ENCODE peak calls at places on chromosomes 16 and 17, in eight cellular contexts. Y is pancreas, H is A549, G is lung, R is MM.1S, W is heart right ventricle, Q is fibroblast of lung, D is left ventricle myocardium inferior. E is an unnamed sample.

GRCh38 chr17:6479626-6480324 is 35.5 kb downstream of the PIMREG start:
- DNase-seq in W (no peak), Y (no peak), R (no peak), G (no peak), Q (no peak), D (no peak), H (no peak), E (no peak)

GRCh38 chr16:81446318-81447275 is 2.0 kb downstream of the CMIP start:
- DNase-seq in W (no peak), D (no peak), Y (no peak), H (peak; percentile 79), G (no peak), R (no peak), Q (peak; percentile 60), E (no peak)

GRCh38 chr16:83602797-83603735 is 204.7 kb upstream of the HSBP1 start:
- DNase-seq in H (no peak), W (no peak), G (no peak), Q (no peak), D (no peak), R (no peak), Y (no peak), E (no peak)

GRCh38 chr17:74430706-74431567 is 951 bp upstream of the GPRC5C start:
- DNase-seq in W (peak; percentile 86), R (no peak), D (peak; percentile 83), Y (peak; percentile 96), H (peak; percentile 97), Q (peak; percentile 86), G (peak; percentile 86), E (peak; percentile 81)

GRCh38 chr16:23357761-23358290 is 55.7 kb downstream of the SCNN1B start:
- DNase-seq in D (no peak), W (no peak), H (no peak), R (no peak), Q (no peak), Y (peak; percentile 34), G (no peak), E (no peak)

GRCh38 chr17:34370997-34371395 is 8.0 kb upstream of the CCL1 start:
- DNase-seq in Y (no peak), Q (no peak), D (no peak), H (no peak), R (peak; percentile 89), G (no peak), W (no peak), E (no peak)

GRCh38 chr17:60311936-60312335 is 80.0 kb downstream of the USP32 start:
- DNase-seq in Q (peak; percentile 84), D (no peak), H (no peak), Y (no peak), W (no peak), G (no peak), R (no peak), E (no peak)

GRCh38 chr16:73735018-73735417 is 561.6 kb upstream of the PSMD7 start:
- DNase-seq in D (no peak), W (no peak), R (no peak), H (no peak), G (no peak), Y (no peak), Q (peak; percentile 58), E (no peak)

GRCh38 chr17:70552230-70552981 is 383.1 kb downstream of the KCNJ2 start:
- DNase-seq in H (peak; percentile 26), Y (no peak), R (peak; percentile 45), W (peak; percentile 8), D (no peak), Q (peak; percentile 35), G (no peak), E (no peak)

GRCh38 chr17:65355246-65355645 is 206.2 kb downstream of the AXIN2 start:
- DNase-seq in H (no peak), G (no peak), Y (no peak), R (no peak), D (no peak), W (no peak), Q (peak; percentile 11), E (no peak)

GRCh38 chr17:38910325-38910724 is 15.1 kb upstream of the LASP1NB start:
- DNase-seq in Y (no peak), D (no peak), R (no peak), H (no peak), W (no peak), Q (no peak), G (no peak), E (no peak)

GRCh38 chr16:83952940-83953795 is at the start of gene OSGIN1:
- DNase-seq in Y (peak; percentile 91), Q (peak; percentile 92), R (peak; percentile 67), D (peak; percentile 94), W (peak; percentile 94), H (peak; percentile 90), G (peak; percentile 94), E (peak; percentile 98)

GRCh38 chr16:86067516-86067915 is 168.6 kb downstream of the IRF8 start:
- DNase-seq in D (no peak), Q (no peak), H (no peak), Y (no peak), R (no peak), W (no peak), G (no peak), E (no peak)

GRCh38 chr17:52024296-52024870 is 134.1 kb downstream of the CA10 start:
- DNase-seq in G (no peak), Y (no peak), D (no peak), Q (peak; percentile 32), W (no peak), R (no peak), H (no peak), E (no peak)

GRCh38 chr17:9064311-9064834 is 43.1 kb downstream of the NTN1 start:
- DNase-seq in W (no peak), H (no peak), G (no peak), Q (no peak), Y (no peak), D (no peak), R (no peak), E (no peak)

GRCh38 chr16:24430937-24431760 is 108.2 kb upstream of the RBBP6 start:
- DNase-seq in Y (no peak), W (no peak), G (no peak), H (peak; percentile 35), D (no peak), Q (peak; percentile 1), R (no peak), E (no peak)

GRCh38 chr17:9557846-9558245 is 17.8 kb downstream of the STX8 start:
- DNase-seq in R (no peak), Q (no peak), G (no peak), Y (no peak), D (no peak), H (no peak), W (no peak), E (no peak)

DNA sequence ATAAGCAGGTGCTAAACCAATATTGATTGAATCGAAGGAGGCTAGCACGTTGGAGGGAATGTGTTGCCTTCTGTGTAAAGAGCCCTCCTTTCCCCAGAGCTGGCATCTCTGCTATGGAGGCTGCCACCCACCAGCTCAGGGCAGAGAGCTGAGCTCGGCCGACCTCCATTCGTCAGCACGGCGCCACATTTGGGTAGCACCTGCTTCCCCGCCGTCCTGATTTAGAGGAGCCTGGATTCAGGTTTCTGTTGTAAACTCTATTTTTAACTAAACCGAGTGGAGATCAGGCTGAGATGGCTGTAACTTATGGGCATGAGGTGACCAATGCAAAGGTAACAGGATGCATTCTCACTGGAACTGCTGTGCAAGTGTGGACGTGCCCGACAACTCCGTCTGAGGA is 172.5 kb downstream of the CCDC182 start:
- DNase-seq in W (no peak), Y (no peak), R (no peak), G (no peak), D (no peak), H (no peak), Q (no peak), E (no peak)
- H3K4me1 ChIP-seq in W (peaks cover 3% of the 10 kb centered on the region), Y (no peaks in the 10 kb centered on the region), R (no peaks in the 10 kb centered on the region), G (no peaks in the 10 kb centered on the region), D (peaks cover 45% of the 10 kb centered on the region), H (peaks cover 3% of the 10 kb centered on the region), Q (no peaks in the 10 kb centered on the region), E (peaks cover 37% of the 10 kb centered on the region)

GRCh38 chr17:79931517-79932309 is 92.5 kb upstream of the CBX4 start:
- DNase-seq in Q (peak; percentile 41), H (no peak), D (no peak), W (no peak), R (no peak), G (no peak), Y (no peak), E (no peak)
- H3K4me1 ChIP-seq in Q (no peaks in the 10 kb centered on the region), H (peaks cover 65% of the 10 kb centered on the region), D (peaks cover 14% of the 10 kb centered on the region), W (peaks cover 3% of the 10 kb centered on the region), R (no peaks in the 10 kb centered on the region), G (peaks cover 7% of the 10 kb centered on the region), Y (peaks cover 4% of the 10 kb centered on the region), E (peaks cover 5% of the 10 kb centered on the region)

DNA sequence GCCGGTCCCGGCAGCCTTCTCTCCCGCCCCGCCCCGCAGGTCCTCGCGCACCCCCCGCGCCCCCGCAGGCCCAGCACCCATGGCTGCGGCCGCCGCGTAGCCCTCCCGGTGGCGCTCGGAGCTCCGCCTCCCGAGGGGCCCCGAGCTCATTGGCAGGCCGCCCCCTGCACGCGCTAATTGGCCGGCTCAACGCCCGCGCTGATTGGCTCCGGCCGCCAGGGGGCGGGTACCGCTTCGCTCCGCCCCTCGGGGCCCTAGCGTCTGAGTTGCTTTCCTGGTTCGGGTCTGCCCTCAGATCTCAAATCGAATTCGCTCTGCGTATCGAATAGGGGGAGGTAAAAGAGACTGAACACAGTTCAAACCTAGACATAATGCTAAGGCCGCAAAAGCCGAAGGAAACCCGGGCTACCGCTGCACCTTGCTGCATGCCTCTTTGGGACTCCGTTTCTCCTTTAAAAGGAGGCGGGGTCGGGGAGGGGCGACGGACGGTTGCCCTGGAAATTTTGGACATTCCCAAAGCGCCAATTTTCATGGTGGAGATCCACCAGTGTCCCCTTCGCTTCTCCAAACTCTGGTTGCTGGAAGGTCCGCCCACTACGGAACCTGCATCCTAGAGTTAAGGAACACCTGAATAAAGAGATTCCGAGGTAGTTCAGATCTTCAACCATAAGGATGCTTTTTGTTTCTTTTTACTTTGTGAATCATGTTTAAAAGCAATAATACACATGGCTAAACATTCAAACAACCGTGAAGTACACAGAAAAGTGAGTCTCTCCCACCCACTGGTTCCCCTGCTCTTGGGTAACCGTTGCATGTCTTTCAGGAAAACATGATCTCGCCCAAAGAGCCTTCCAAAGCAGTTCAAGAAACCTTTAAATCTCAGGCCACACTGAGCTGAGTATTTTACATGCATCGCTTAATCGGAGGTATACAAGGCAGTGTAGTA is at the start of gene DEXI:
- DNase-seq in H (peak; percentile 98), Q (peak; percentile 84), W (peak; percentile 95), G (peak; percentile 93), Y (peak; percentile 99), R (peak; percentile 95), D (peak; percentile 96), E (peak; percentile 97)
- H3K4me1 ChIP-seq in H (peaks cover 32% of the 10 kb centered on the region), Q (peaks cover 6% of the 10 kb centered on the region), W (peaks cover 29% of the 10 kb centered on the region), G (peaks cover 43% of the 10 kb centered on the region), Y (peaks cover 23% of the 10 kb centered on the region), R (peaks cover 44% of the 10 kb centered on the region), D (peaks cover 93% of the 10 kb centered on the region), E (peaks cover 24% of the 10 kb centered on the region)

GRCh38 chr17:42566873-42567573 is at the start of gene MLX:
- DNase-seq in Y (peak; percentile 99), G (peak; percentile 94), D (peak; percentile 96), R (peak; percentile 93), H (peak; percentile 100), Q (peak; percentile 78), W (peak; percentile 94), E (peak; percentile 97)

GRCh38 chr17:42564815-42565522 is 1.9 kb upstream of the MLX start:
- DNase-seq in Q (no peak), Y (no peak), H (no peak), W (no peak), G (no peak), D (no peak), R (no peak), E (no peak)

GRCh38 chr17:42565523-42566214 is 1.2 kb upstream of the MLX start:
- DNase-seq in D (no peak), G (no peak), Q (no peak), H (no peak), R (no peak), Y (no peak), W (no peak), E (no peak)

GRCh38 chr17:42568341-42569111 is 1.6 kb downstream of the MLX start:
- DNase-seq in G (no peak), Y (no peak), Q (no peak), R (no peak), W (no peak), H (no peak), D (no peak), E (no peak)

GRCh38 chr17:42566215-42566872 is 556 bp upstream of the MLX start:
- DNase-seq in R (no peak), W (no peak), H (no peak), G (peak; percentile 31), Y (no peak), Q (no peak), D (no peak), E (no peak)
- H3K4me1 ChIP-seq in R (peaks cover 17% of the 10 kb centered on the region), W (peaks cover 13% of the 10 kb centered on the region), H (peaks cover 35% of the 10 kb centered on the region), G (peaks cover 29% of the 10 kb centered on the region), Y (no peaks in the 10 kb centered on the region), Q (peaks cover 16% of the 10 kb centered on the region), D (peaks cover 75% of the 10 kb centered on the region), E (peaks cover 5% of the 10 kb centered on the region)